ENCODE peak calls at places on chromosome X, in five cellular contexts. W, X, K, A and T are unnamed samples.
A peak's percentile ranks its signal among the peaks of the same experiment; 100 is the strongest.

GRCh38 chrX:28177202-28177601 is 196.0 kb upstream of the DCAF8L1 start:
- DNase-seq in A (no peak), K (no peak), X (no peak), W (no peak), T (no peak)

GRCh38 chrX:45142185-45142584 is 58.5 kb downstream of the DIPK2B start:
- DNase-seq in X (no peak), W (no peak), K (no peak), A (no peak), T (no peak)

GRCh38 chrX:114959729-114960128 is 57.7 kb downstream of the IL13RA2 start:
- DNase-seq in A (peak; percentile 38), K (no peak), W (peak; percentile 31), X (no peak), T (no peak)

GRCh38 chrX:15310117-15310516 is 5.3 kb downstream of the ASB11 start:
- DNase-seq in A (peak; percentile 11), K (peak; percentile 57), X (peak; percentile 79), W (peak; percentile 50), T (no peak)

GRCh38 chrX:51614353-51614752 is 4.4 kb downstream of the CENPVL3 start:
- DNase-seq in A (peak; percentile 76), K (no peak), W (peak; percentile 60), X (no peak), T (no peak)

GRCh38 chrX:30620980-30621716 is 32.1 kb upstream of the GK start:
- DNase-seq in X (peak; percentile 31), K (peak; percentile 51), W (peak; percentile 91), A (peak; percentile 88), T (no peak)

GRCh38 chrX:40933132-40934078 is 151.8 kb upstream of the USP9X start:
- DNase-seq in K (no peak), A (peak; percentile 61), X (peak; percentile 30), W (peak; percentile 68), T (no peak)

GRCh38 chrX:72492499-72492898 is 80.1 kb downstream of the HDAC8 start:
- DNase-seq in W (no peak), X (no peak), A (no peak), K (no peak), T (no peak)

GRCh38 chrX:34654939-34655338 is 2.1 kb downstream of the TMEM47 start:
- DNase-seq in K (no peak), A (peak; percentile 26), X (no peak), W (peak; percentile 28), T (no peak)

DNA sequence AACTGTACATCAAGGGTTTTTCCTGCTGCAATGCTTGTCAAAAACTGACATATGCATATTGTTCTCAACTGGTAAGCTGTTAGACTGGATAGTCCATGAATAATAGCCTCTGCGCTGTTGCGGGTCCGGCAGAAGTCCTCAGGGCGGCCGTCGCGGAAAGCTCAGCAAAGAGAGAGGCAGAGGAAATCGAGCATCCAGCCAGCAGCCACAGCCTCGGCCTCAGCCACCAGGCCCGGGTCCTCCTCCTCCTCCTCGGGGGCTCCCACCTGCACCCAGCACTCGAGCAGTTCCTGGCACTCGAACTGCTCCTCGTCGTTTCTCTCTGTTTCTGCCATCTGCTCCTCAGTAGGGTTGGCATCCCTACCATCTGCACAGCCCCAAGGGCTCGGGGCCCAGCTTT is 53.7 kb downstream of the UPRT start:
- DNase-seq in A (no peak), X (no peak), K (no peak), W (no peak), T (no peak)
- H3K9me3 ChIP-seq in A (no peaks in the 10 kb centered on the region), X (no peaks in the 10 kb centered on the region), K (peaks cover 6% of the 10 kb centered on the region), W (no peaks in the 10 kb centered on the region), T (no peaks in the 10 kb centered on the region)

GRCh38 chrX:1424452-1424851 is 28.3 kb downstream of the ASMTL start:
- DNase-seq in W (no peak), K (no peak), X (no peak), A (no peak), T (no peak)

GRCh38 chrX:1422135-1422465 is 30.2 kb upstream of the SLC25A6 start:
- DNase-seq in W (no peak), K (no peak), A (no peak), X (no peak), T (no peak)

GRCh38 chrX:1425381-1425780 is 27.3 kb downstream of the ASMTL start:
- DNase-seq in A (no peak), X (no peak), K (no peak), W (no peak), T (no peak)

GRCh38 chrX:1421433-1422134 is 29.7 kb upstream of the SLC25A6 start:
- DNase-seq in A (no peak), X (no peak), K (no peak), W (no peak), T (no peak)

DNA sequence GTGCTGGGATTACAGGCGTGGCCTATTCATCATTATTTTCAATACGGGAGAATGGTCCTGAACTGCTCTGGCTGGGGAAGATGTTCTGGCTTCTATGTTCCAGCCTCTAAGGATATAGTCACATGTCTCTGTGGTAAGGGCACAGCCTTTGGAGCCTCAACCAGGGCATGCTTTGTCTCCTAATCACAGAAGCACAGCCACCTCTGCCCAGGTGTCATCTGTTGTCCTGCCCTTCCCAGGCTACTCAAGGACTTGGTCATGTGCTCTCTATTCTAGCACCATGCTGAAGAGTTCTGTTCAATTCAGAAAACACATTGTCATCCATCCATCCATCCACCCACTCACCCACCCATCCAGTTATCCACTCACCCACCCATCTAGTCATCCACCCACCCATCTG is 29.5 kb downstream of the ASMTL start:
- DNase-seq in X (no peak), A (no peak), K (no peak), W (no peak), T (no peak)
- H3K9me3 ChIP-seq in X (no peaks in the 10 kb centered on the region), A (no peaks in the 10 kb centered on the region), K (peaks cover 17% of the 10 kb centered on the region), W (no peaks in the 10 kb centered on the region), T (peaks cover 13% of the 10 kb centered on the region)

GRCh38 chrX:7120578-7121219 is 26.8 kb upstream of the STS start:
- DNase-seq in A (peak; percentile 15), X (no peak), K (no peak), W (peak; percentile 83), T (no peak)

GRCh38 chrX:7115557-7115956 is 32.0 kb upstream of the STS start:
- DNase-seq in A (no peak), W (peak; percentile 68), X (no peak), K (no peak), T (no peak)

GRCh38 chrX:7116081-7116480 is 31.4 kb upstream of the STS start:
- DNase-seq in X (no peak), W (no peak), A (no peak), K (no peak), T (no peak)

GRCh38 chrX:7117587-7117986 is 29.9 kb upstream of the STS start:
- DNase-seq in W (no peak), A (no peak), X (no peak), K (no peak), T (no peak)

DNA sequence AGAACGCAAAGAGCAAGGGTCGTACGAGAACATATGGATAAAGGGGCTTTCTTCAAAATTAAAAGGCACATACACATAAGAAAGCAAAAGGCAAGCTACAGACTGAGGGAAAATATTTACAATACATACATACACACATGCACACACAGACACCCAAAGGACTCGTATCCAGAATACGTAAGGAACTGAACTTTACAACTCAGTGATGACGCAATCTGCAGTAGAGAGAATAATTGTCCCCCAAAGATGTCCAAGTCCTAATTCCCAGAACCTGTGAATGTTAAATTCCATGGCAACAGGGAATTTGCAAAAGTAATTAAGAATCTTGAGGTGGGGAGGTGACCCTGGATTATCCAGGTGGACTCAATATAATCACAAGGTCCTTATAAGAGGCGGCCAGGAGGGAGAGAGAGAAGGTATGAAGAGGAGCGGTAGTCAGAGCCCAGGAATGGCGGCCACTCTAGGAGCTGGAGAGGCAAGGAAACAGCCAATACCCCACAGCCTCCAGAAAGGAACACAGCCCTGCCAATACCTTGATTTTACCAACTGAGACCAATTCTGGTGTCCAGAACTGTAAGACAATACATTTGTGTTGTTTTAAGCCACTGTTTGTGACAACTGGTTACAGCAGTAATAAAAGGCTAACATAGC is 27.5 kb upstream of the STS start:
- DNase-seq in A (no peak), X (no peak), K (no peak), W (no peak), T (no peak)
- H3K9me3 ChIP-seq in A (no peaks in the 10 kb centered on the region), X (no peaks in the 10 kb centered on the region), K (no peaks in the 10 kb centered on the region), W (no peaks in the 10 kb centered on the region), T (peaks cover 5% of the 10 kb centered on the region)

GRCh38 chrX:70172964-70173363 is 4.3 kb upstream of the DGAT2L6 start:
- DNase-seq in K (no peak), A (no peak), X (no peak), W (no peak), T (no peak)
- H3K9me3 ChIP-seq in K (no peaks in the 10 kb centered on the region), A (no peaks in the 10 kb centered on the region), X (no peaks in the 10 kb centered on the region), W (no peaks in the 10 kb centered on the region), T (no peaks in the 10 kb centered on the region)

GRCh38 chrX:703466-704210 is 73.0 kb downstream of the SHOX start:
- DNase-seq in A (peak; percentile 4), W (no peak), X (no peak), K (no peak), T (no peak)
- H3K9me3 ChIP-seq in A (no peaks in the 10 kb centered on the region), W (no peaks in the 10 kb centered on the region), X (no peaks in the 10 kb centered on the region), K (peaks cover 24% of the 10 kb centered on the region), T (no peaks in the 10 kb centered on the region)